ENCODE peak calls at places on chromosomes 3 and 15, in seven cellular contexts. One of them, this sample, is unnamed.

GRCh38 chr15:78507831-78508160 is 419 bp downstream of the HYKK start:
- DNase-seq in stomach: no peak
- DNase-seq in Peyer's patch: no peak
- DNase-seq in IMR-90: no peak
- DNase-seq in A549: peak
- DNase-seq in tibial nerve: no peak
- DNase-seq in sigmoid colon: peak
- DNase-seq in this sample: no peak

GRCh38 chr3:126109146-126109859 is 25.4 kb upstream of the SLC41A3 start:
- DNase-seq in stomach: no peak
- DNase-seq in IMR-90: no peak
- DNase-seq in sigmoid colon: peak
- DNase-seq in tibial nerve: no peak
- DNase-seq in A549: no peak
- DNase-seq in Peyer's patch: no peak
- DNase-seq in this sample: peak

GRCh38 chr3:126257174-126257573 is 76.8 kb upstream of the ALDH1L1 start:
- DNase-seq in stomach: no peak
- DNase-seq in A549: no peak
- DNase-seq in tibial nerve: no peak
- DNase-seq in IMR-90: no peak
- DNase-seq in sigmoid colon: no peak
- DNase-seq in Peyer's patch: no peak
- DNase-seq in this sample: no peak

GRCh38 chr3:190301591-190301990 is 20.7 kb downstream of the CLDN1 start:
- DNase-seq in tibial nerve: no peak
- DNase-seq in Peyer's patch: no peak
- DNase-seq in A549: no peak
- DNase-seq in sigmoid colon: no peak
- DNase-seq in stomach: no peak
- DNase-seq in IMR-90: no peak
- DNase-seq in this sample: no peak

GRCh38 chr3:112775011-112775742 is 71.5 kb downstream of the CD200R1L start:
- DNase-seq in Peyer's patch: no peak
- DNase-seq in IMR-90: peak
- DNase-seq in sigmoid colon: no peak
- DNase-seq in tibial nerve: no peak
- DNase-seq in stomach: no peak
- DNase-seq in A549: no peak
- DNase-seq in this sample: no peak

GRCh38 chr3:15958692-15959433 is 161.1 kb upstream of the ANKRD28 start:
- DNase-seq in sigmoid colon: no peak
- DNase-seq in stomach: no peak
- DNase-seq in Peyer's patch: no peak
- DNase-seq in tibial nerve: no peak
- DNase-seq in A549: no peak
- DNase-seq in IMR-90: peak
- DNase-seq in this sample: no peak

GRCh38 chr3:64395490-64395889 is 170.2 kb upstream of the PRICKLE2 start:
- DNase-seq in A549: no peak
- DNase-seq in IMR-90: no peak
- DNase-seq in sigmoid colon: no peak
- DNase-seq in Peyer's patch: no peak
- DNase-seq in tibial nerve: no peak
- DNase-seq in stomach: no peak
- DNase-seq in this sample: no peak

GRCh38 chr3:61371123-61371522 is 119.9 kb upstream of the FHIT start:
- DNase-seq in stomach: no peak
- DNase-seq in A549: peak
- DNase-seq in Peyer's patch: no peak
- DNase-seq in tibial nerve: no peak
- DNase-seq in sigmoid colon: no peak
- DNase-seq in IMR-90: no peak
- DNase-seq in this sample: no peak

GRCh38 chr15:45064386-45064785 is 41.4 kb downstream of the SORD start:
- DNase-seq in Peyer's patch: no peak
- DNase-seq in A549: no peak
- DNase-seq in sigmoid colon: no peak
- DNase-seq in IMR-90: peak
- DNase-seq in stomach: peak
- DNase-seq in tibial nerve: no peak
- DNase-seq in this sample: no peak

GRCh38 chr3:99686955-99687612 is 48.7 kb downstream of the COL8A1 start:
- DNase-seq in IMR-90: peak
- DNase-seq in stomach: peak
- DNase-seq in Peyer's patch: peak
- DNase-seq in tibial nerve: peak
- DNase-seq in sigmoid colon: peak
- DNase-seq in A549: peak
- DNase-seq in this sample: peak

GRCh38 chr3:61685755-61686154 is 124.4 kb downstream of the PTPRG start:
- DNase-seq in A549: no peak
- DNase-seq in stomach: no peak
- DNase-seq in sigmoid colon: no peak
- DNase-seq in tibial nerve: no peak
- DNase-seq in Peyer's patch: no peak
- DNase-seq in IMR-90: no peak
- DNase-seq in this sample: no peak

GRCh38 chr15:45521596-45522167 is 873 bp downstream of the SLC30A4 start:
- DNase-seq in tibial nerve: peak
- DNase-seq in sigmoid colon: no peak
- DNase-seq in A549: no peak
- DNase-seq in Peyer's patch: peak
- DNase-seq in IMR-90: no peak
- DNase-seq in stomach: no peak
- DNase-seq in this sample: no peak

GRCh38 chr15:65085990-65086679 is 9.6 kb downstream of the KBTBD13 start:
- DNase-seq in A549: peak
- DNase-seq in tibial nerve: no peak
- DNase-seq in Peyer's patch: peak
- DNase-seq in sigmoid colon: peak
- DNase-seq in stomach: peak
- DNase-seq in IMR-90: peak
- DNase-seq in this sample: no peak

GRCh38 chr3:12658593-12659058 is 5.3 kb downstream of the RAF1 start:
- DNase-seq in stomach: no peak
- DNase-seq in sigmoid colon: no peak
- DNase-seq in A549: no peak
- DNase-seq in tibial nerve: no peak
- DNase-seq in Peyer's patch: no peak
- DNase-seq in IMR-90: peak
- DNase-seq in this sample: no peak

GRCh38 chr15:86398986-86399677 is 319.5 kb downstream of the AGBL1 start:
- DNase-seq in IMR-90: no peak
- DNase-seq in tibial nerve: peak
- DNase-seq in A549: no peak
- DNase-seq in sigmoid colon: peak
- DNase-seq in stomach: no peak
- DNase-seq in Peyer's patch: no peak
- DNase-seq in this sample: no peak

DNA sequence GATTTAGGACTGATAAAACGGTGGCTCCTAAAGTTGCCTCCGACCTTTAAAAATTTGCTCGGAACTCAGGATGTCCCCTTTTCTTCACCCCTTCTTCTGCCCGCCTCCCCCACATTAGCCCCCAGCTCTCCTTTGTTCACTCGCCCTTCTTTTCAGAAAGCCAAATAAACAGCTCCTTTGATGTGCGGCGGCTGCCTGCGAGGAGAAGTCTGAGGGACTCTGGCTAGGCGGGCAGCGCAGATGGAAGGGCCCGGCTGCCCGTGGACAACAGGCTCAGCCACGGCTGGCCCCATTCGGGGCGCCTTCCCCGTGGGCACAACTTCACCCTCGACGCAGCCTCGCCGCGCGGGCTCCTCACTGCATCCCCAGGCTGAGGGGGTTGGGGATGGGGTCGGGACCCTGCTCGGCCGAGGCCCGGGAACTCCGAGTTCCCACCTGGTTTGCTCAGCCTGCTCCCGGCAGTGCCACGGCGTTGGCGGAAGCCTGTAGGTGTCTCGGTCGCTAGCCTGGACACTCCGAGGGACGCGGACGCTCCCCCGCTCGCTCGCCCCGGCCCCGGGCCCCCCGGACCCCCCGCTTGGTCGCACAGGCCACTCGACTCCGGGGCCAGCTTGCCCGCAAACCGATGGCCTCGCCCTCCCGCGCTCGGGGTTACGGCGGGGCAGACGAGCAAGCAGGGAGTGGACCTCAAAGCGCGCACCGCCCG is 897 bp upstream of the TLE3 start:
- DNase-seq in tibial nerve: no peak
- DNase-seq in stomach: peak
- DNase-seq in A549: peak
- DNase-seq in sigmoid colon: peak
- DNase-seq in Peyer's patch: peak
- DNase-seq in IMR-90: no peak
- DNase-seq in this sample: peak
- TF ChIP-seq POLR2A in tibial nerve: no peak
- TF ChIP-seq POLR2A in stomach: no peak
- TF ChIP-seq POLR2A in A549: no peak
- TF ChIP-seq POLR2A in sigmoid colon: no peak
- TF ChIP-seq POLR2A in Peyer's patch: no peak
- TF ChIP-seq POLR2A in IMR-90: no peak
- TF ChIP-seq POLR2A in this sample: no peak

GRCh38 chr3:177742273-177742672 is 545.0 kb upstream of the TBL1XR1 start:
- DNase-seq in A549: no peak
- DNase-seq in IMR-90: no peak
- DNase-seq in stomach: no peak
- DNase-seq in tibial nerve: no peak
- DNase-seq in Peyer's patch: no peak
- DNase-seq in sigmoid colon: no peak
- DNase-seq in this sample: no peak
- H3K27ac ChIP-seq in A549: no peak
- H3K27ac ChIP-seq in IMR-90: no peak
- H3K27ac ChIP-seq in stomach: no peak
- H3K27ac ChIP-seq in tibial nerve: no peak
- H3K27ac ChIP-seq in Peyer's patch: no peak
- H3K27ac ChIP-seq in sigmoid colon: no peak
- H3K27ac ChIP-seq in this sample: no peak

GRCh38 chr3:57331078-57331477 is 38.6 kb upstream of the ASB14 start:
- DNase-seq in A549: no peak
- DNase-seq in Peyer's patch: no peak
- DNase-seq in tibial nerve: no peak
- DNase-seq in sigmoid colon: no peak
- DNase-seq in stomach: no peak
- DNase-seq in IMR-90: no peak
- DNase-seq in this sample: no peak
- TF ChIP-seq CTCF in A549: no peak
- TF ChIP-seq CTCF in Peyer's patch: no peak
- TF ChIP-seq CTCF in tibial nerve: no peak
- TF ChIP-seq CTCF in sigmoid colon: no peak
- TF ChIP-seq CTCF in stomach: no peak
- TF ChIP-seq CTCF in IMR-90: no peak
- TF ChIP-seq CTCF in this sample: no peak

GRCh38 chr15:31437686-31438085 is 111.1 kb downstream of the KLF13 start:
- DNase-seq in tibial nerve: no peak
- DNase-seq in sigmoid colon: no peak
- DNase-seq in stomach: no peak
- DNase-seq in IMR-90: no peak
- DNase-seq in A549: no peak
- DNase-seq in Peyer's patch: no peak
- DNase-seq in this sample: no peak
- TF ChIP-seq POLR2A in tibial nerve: no peak
- TF ChIP-seq POLR2A in sigmoid colon: no peak
- TF ChIP-seq POLR2A in stomach: no peak
- TF ChIP-seq POLR2A in IMR-90: no peak
- TF ChIP-seq POLR2A in A549: no peak
- TF ChIP-seq POLR2A in Peyer's patch: no peak
- TF ChIP-seq POLR2A in this sample: no peak

This sample was measured in ovary.